ENCODE peak calls at places on chromosomes 2 and 18, in ten cellular contexts. C, J, K, L, S, N, O, A, Q and I are unnamed samples. For H3K36me3, the result is how much of the 10 kb centered on the place peaks cover.

GRCh38 chr2:168552450-168552856 is 96.4 kb downstream of the CERS6 start:
- DNase-seq in Q (peak), S (no peak), A (peak), C (no peak), O (no peak), J (no peak), K (no peak), L (no peak), N (no peak), I (no peak)

GRCh38 chr2:178190938-178191910 is 3.1 kb upstream of the OSBPL6 start:
- DNase-seq in K (no peak), S (peak), Q (no peak), L (peak), N (no peak), C (peak), J (no peak), A (no peak), O (no peak), I (no peak)

GRCh38 chr2:159996792-159997546 is 65.4 kb downstream of the PLA2R1 start:
- DNase-seq in A (no peak), Q (no peak), K (no peak), S (no peak), L (no peak), N (no peak), J (no peak), O (no peak), C (no peak), I (no peak)

GRCh38 chr18:5180254-5180653 is 16.8 kb downstream of the AKAIN1 start:
- DNase-seq in L (no peak), N (no peak), O (no peak), C (no peak), K (no peak), A (no peak), Q (no peak), J (no peak), S (no peak), I (no peak)

GRCh38 chr18:52897611-52898010 is 557.6 kb downstream of the DCC start:
- DNase-seq in C (no peak), S (no peak), A (no peak), L (no peak), N (no peak), J (no peak), O (no peak), Q (no peak), K (no peak), I (no peak)

GRCh38 chr2:73821227-73821626 is 7.5 kb upstream of the STAMBP start:
- DNase-seq in S (no peak), N (no peak), K (no peak), J (no peak), L (no peak), Q (no peak), C (no peak), O (no peak), A (no peak), I (no peak)

GRCh38 chr2:47776621-47777020 is 6.3 kb upstream of the MSH6 start:
- DNase-seq in N (no peak), S (no peak), K (no peak), Q (no peak), J (no peak), C (no peak), O (no peak), L (no peak), A (no peak), I (no peak)

GRCh38 chr2:29053223-29053622 is 21.1 kb downstream of the PCARE start:
- DNase-seq in C (peak), K (no peak), S (no peak), J (no peak), A (no peak), O (no peak), L (no peak), N (no peak), Q (no peak), I (no peak)

GRCh38 chr2:26721267-26722032 is 28.9 kb downstream of the KCNK3 start:
- DNase-seq in A (no peak), K (no peak), N (no peak), S (no peak), Q (no peak), O (peak), J (no peak), C (no peak), L (no peak), I (no peak)

GRCh38 chr18:11320981-11321380 is 171.6 kb upstream of the PIEZO2 start:
- DNase-seq in N (no peak), J (no peak), A (peak), K (no peak), L (no peak), C (peak), S (peak), O (no peak), Q (no peak), I (no peak)

GRCh38 chr2:208406474-208407451 is at the start of gene PTH2R:
- DNase-seq in O (peak), A (no peak), N (no peak), K (no peak), L (peak), Q (peak), C (no peak), S (no peak), J (no peak), I (no peak)

GRCh38 chr2:643334-643733 is 33.9 kb downstream of the TMEM18 start:
- DNase-seq in L (no peak), O (no peak), A (no peak), S (no peak), N (no peak), K (no peak), Q (no peak), J (no peak), C (no peak), I (no peak)

GRCh38 chr2:154699560-154699901 is 1.0 kb downstream of the KCNJ3 start:
- DNase-seq in O (no peak), K (no peak), Q (no peak), S (no peak), J (no peak), C (no peak), A (no peak), L (no peak), N (no peak), I (no peak)

GRCh38 chr18:36496022-36496421 is 198.5 kb downstream of the FHOD3 start:
- DNase-seq in O (no peak), K (no peak), C (no peak), A (peak), J (no peak), L (no peak), Q (no peak), S (no peak), N (no peak), I (no peak)

GRCh38 chr2:160397530-160397865 is 96.1 kb downstream of the RBMS1 start:
- DNase-seq in L (no peak), A (no peak), O (no peak), J (no peak), S (no peak), C (no peak), K (no peak), Q (no peak), N (no peak), I (no peak)

GRCh38 chr18:38450876-38451275 is 885.3 kb upstream of the CELF4 start:
- DNase-seq in K (no peak), A (no peak), C (no peak), Q (no peak), S (no peak), N (no peak), J (no peak), L (no peak), O (no peak), I (no peak)

GRCh38 chr2:230441188-230441897 is 25.3 kb downstream of the SP100 start:
- DNase-seq in S (no peak), O (no peak), C (no peak), K (no peak), A (no peak), Q (peak), J (no peak), L (no peak), N (no peak), I (no peak)

GRCh38 chr2:195364015-195364965 is 292.7 kb upstream of the SLC39A10 start:
- DNase-seq in S (peak), L (no peak), N (no peak), O (no peak), A (no peak), K (no peak), Q (no peak), C (peak), J (no peak), I (no peak)

GRCh38 chr2:44360749-44361329 is 455 bp downstream of the PREPL start:
- DNase-seq in K (no peak), S (peak), L (no peak), C (no peak), N (no peak), O (no peak), A (no peak), Q (no peak), J (no peak), I (no peak)

GRCh38 chr2:143475131-143475784 is 346.0 kb downstream of the ARHGAP15 start:
- DNase-seq in L (no peak), Q (no peak), J (no peak), S (no peak), K (no peak), A (no peak), N (no peak), O (no peak), C (no peak), I (no peak)

GRCh38 chr2:136207665-136208064 is 89.7 kb upstream of the CXCR4 start:
- DNase-seq in J (no peak), Q (no peak), N (no peak), K (no peak), S (no peak), O (no peak), L (peak), C (no peak), A (no peak), I (no peak)

GRCh38 chr2:239717706-239718105 is 307.4 kb downstream of the NDUFA10 start:
- DNase-seq in C (no peak), K (no peak), A (no peak), L (no peak), O (no peak), N (no peak), S (no peak), Q (peak), J (no peak), I (peak)

GRCh38 chr2:67399831-67400489 is 2.8 kb downstream of the ETAA1 start:
- DNase-seq in N (no peak), Q (no peak), L (no peak), A (no peak), C (peak), S (peak), O (no peak), J (no peak), K (no peak), I (no peak)

GRCh38 chr18:40124107-40124506 is 1830.9 kb upstream of the PIK3C3 start:
- DNase-seq in N (no peak), Q (no peak), L (no peak), J (no peak), S (no peak), A (no peak), O (no peak), C (peak), K (no peak), I (no peak)

GRCh38 chr2:217437289-217437688 is 565.5 kb downstream of the TNS1 start:
- DNase-seq in O (no peak), S (no peak), L (no peak), J (peak), A (no peak), C (no peak), N (peak), Q (no peak), K (no peak), I (peak)

GRCh38 chr18:74742573-74742972 is 144.9 kb downstream of the ZNF407 start:
- DNase-seq in A (no peak), L (no peak), O (no peak), K (no peak), J (no peak), S (no peak), N (no peak), Q (no peak), C (peak), I (no peak)

GRCh38 chr2:130374587-130375290 is 18.9 kb downstream of the PTPN18 start:
- DNase-seq in O (no peak), J (peak), Q (no peak), K (no peak), L (no peak), A (no peak), N (no peak), S (no peak), C (no peak), I (no peak)

DNA sequence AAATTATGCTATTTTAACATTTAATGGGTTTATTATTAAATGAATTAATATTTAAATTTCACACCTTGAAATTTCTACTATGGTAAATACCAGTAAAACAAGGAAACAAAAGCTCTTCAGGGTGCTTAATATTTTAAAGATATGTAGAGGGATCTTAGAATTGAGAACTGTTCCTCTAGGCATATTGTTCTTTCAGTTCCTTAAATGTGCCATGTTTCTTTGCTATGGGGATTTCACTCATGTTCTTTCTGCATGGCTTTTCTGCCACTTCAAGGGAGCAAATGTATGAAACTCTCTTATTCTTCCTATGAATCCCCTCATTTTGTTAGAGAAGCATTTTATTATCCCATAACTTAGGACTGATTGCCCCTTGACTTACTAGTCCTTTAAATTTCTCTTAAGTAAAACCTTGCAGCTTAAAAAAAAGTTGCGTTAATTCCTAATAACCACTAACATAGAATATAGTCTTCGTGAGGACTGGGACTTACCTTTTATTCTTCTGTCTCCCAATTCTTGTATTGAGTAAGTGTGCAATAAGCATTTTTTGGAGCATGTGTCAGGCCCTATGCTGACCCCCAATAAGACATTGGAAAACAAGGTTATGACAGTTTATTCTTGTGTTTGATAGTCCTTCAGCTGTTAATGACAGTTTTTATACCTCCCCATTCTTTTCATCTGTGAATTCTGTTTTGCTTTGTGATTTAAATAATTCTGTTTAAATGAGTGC is 95.7 kb downstream of the BIRC6 start:
- DNase-seq in S (no peak), K (no peak), A (no peak), J (no peak), L (no peak), O (no peak), Q (no peak), C (no peak), N (no peak), I (no peak)
- H3K36me3 ChIP-seq in S (under half), K (under half), A (under half), J (half or more), L (under half), O (under half), Q (under half), C (under half), N (under half), I (under half)

DNA sequence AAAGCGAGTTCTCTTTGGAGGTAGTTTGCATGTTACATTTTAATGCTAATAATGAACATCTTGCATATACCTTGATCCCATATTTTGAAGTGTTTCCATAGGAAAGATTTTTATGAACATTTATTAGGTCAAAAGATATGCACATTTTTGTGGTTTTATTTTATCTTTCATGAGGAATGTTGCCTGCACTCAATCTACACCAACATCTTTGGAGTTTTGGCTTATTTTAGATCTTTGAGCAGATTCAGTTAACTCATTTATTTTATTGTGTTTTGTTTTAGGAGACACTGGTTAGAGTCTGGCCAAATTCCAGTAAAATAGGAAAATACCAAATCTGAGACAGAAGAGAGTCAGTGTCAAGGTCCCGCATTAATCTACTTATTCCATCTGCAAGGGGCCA is 540.9 kb downstream of the RNF144A start:
- DNase-seq in Q (no peak), A (no peak), K (no peak), N (no peak), L (no peak), C (no peak), O (no peak), J (no peak), S (no peak), I (no peak)
- TF ChIP-seq CTCF in Q (no peak), A (no peak), K (no peak), N (no peak), L (no peak), C (no peak), O (no peak), J (no peak), S (no peak), I (no peak)

GRCh38 chr2:213104089-213104902 is 47.1 kb downstream of the IKZF2 start:
- DNase-seq in N (no peak), C (peak), L (peak), Q (no peak), O (no peak), J (no peak), S (peak), K (peak), A (no peak), I (no peak)

GRCh38 chr2:213098612-213099011 is 52.8 kb downstream of the IKZF2 start:
- DNase-seq in O (peak), S (no peak), L (peak), Q (no peak), K (peak), C (no peak), N (no peak), J (peak), A (no peak), I (no peak)

GRCh38 chr2:213104903-213105202 is 46.6 kb downstream of the IKZF2 start:
- DNase-seq in Q (no peak), K (no peak), O (no peak), L (no peak), S (no peak), C (no peak), A (no peak), J (no peak), N (no peak), I (no peak)

GRCh38 chr2:213101686-213102460 is 49.5 kb downstream of the IKZF2 start:
- DNase-seq in S (no peak), K (no peak), L (no peak), C (no peak), N (no peak), Q (no peak), J (no peak), A (no peak), O (no peak), I (no peak)

DNA sequence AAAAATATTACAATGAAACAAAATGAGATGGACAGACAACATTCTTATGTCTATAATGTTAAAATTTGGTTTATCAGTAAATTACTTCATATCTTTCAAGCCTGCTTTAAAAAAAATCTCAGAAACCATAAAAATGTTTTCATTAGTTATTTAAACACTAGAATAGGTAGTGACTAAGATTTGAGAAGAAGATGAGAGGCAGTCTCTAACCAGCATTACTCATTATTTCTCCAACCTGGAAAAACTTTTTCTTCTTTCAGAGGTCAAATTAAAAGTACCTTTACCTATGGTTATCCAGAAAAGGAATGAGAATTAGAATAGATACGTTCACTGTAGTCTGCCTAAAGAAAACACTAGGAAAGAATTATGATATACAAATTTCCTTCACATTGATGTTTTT is 50.3 kb downstream of the IKZF2 start:
- DNase-seq in Q (no peak), S (no peak), N (no peak), J (no peak), C (peak), A (no peak), K (no peak), L (no peak), O (no peak), I (no peak)
- H3K36me3 ChIP-seq in Q (under half), S (under half), N (under half), J (under half), C (under half), A (under half), K (under half), L (under half), O (under half), I (under half)

GRCh38 chr2:134134313-134134706 is 119.6 kb upstream of the MGAT5 start:
- DNase-seq in S (no peak), C (no peak), Q (no peak), N (no peak), O (no peak), A (no peak), L (no peak), K (no peak), J (no peak), I (no peak)
- TF ChIP-seq CTCF in S (no peak), C (no peak), Q (no peak), N (no peak), O (no peak), A (no peak), L (no peak), K (no peak), J (no peak), I (no peak)

GRCh38 chr2:238435752-238436096 is 9.0 kb downstream of the ASB1 start:
- DNase-seq in K (no peak), Q (no peak), S (no peak), N (no peak), J (no peak), C (no peak), L (no peak), A (no peak), O (no peak), I (no peak)
- H3K36me3 ChIP-seq in K (under half), Q (under half), S (under half), N (under half), J (under half), C (under half), L (under half), A (under half), O (under half), I (under half)

GRCh38 chr2:231613054-231613654 is 20.5 kb downstream of the TEX44 start:
- DNase-seq in N (peak), C (no peak), S (no peak), O (no peak), A (no peak), Q (peak), L (no peak), J (peak), K (no peak), I (peak)

GRCh38 chr2:231613655-231614558 is 21.2 kb downstream of the TEX44 start:
- DNase-seq in L (peak), C (peak), A (peak), J (peak), Q (peak), O (peak), N (peak), K (peak), S (peak), I (peak)

GRCh38 chr2:231614559-231615057 is 21.9 kb downstream of the TEX44 start:
- DNase-seq in C (no peak), J (peak), L (no peak), N (peak), A (no peak), Q (peak), S (no peak), K (no peak), O (no peak), I (no peak)

GRCh38 chr2:231612199-231613053 is 19.8 kb downstream of the TEX44 start:
- DNase-seq in L (peak), A (peak), C (peak), K (peak), Q (peak), N (peak), J (peak), S (peak), O (peak), I (peak)

GRCh38 chr2:231611273-231612198 is 18.9 kb downstream of the TEX44 start:
- DNase-seq in O (peak), J (peak), K (no peak), N (no peak), L (peak), Q (no peak), S (peak), C (peak), A (no peak), I (peak)
- TF ChIP-seq CTCF in O (no peak), J (peak), K (no peak), N (no peak), L (peak), Q (peak), S (peak), C (peak), A (peak), I (peak)

GRCh38 chr18:79936641-79937040 is 14.8 kb downstream of the SLC66A2 start:
- DNase-seq in K (no peak), J (no peak), N (peak), C (no peak), L (no peak), A (no peak), O (peak), Q (peak), S (no peak), I (peak)
- H3K36me3 ChIP-seq in K (under half), J (under half), N (under half), C (under half), L (under half), A (under half), O (under half), Q (under half), S (under half), I (under half)